ENCODE peak calls at places on chromosomes 4 and X, in six cellular contexts. L is SK-N-SH, R is IMR-90, D is aorta, Z is K562, S is neuronal stem cell. B is an unnamed sample. For H3K36me3, the result is how much of the 10 kb centered on the place peaks cover.

GRCh38 chr4:86939737-86940141 is 4.9 kb downstream of the AFF1 start:
- DNase-seq in S (no peak), D (no peak), R (no peak), L (no peak), Z (no peak), B (no peak)

GRCh38 chr4:117610706-117611308 is 423.5 kb upstream of the NDST3 start:
- DNase-seq in D (no peak), S (no peak), R (no peak), L (no peak), Z (no peak), B (no peak)

GRCh38 chrX:39445336-39445735 is 644.1 kb downstream of the MID1IP1 start:
- DNase-seq in Z (peak), S (no peak), R (no peak), L (no peak), D (no peak), B (no peak)

GRCh38 chrX:49876750-49877149 is 2.5 kb upstream of the USP27X start:
- DNase-seq in R (peak), Z (peak), D (no peak), L (peak), S (no peak), B (no peak)

GRCh38 chr4:143352052-143352451 is 15.4 kb downstream of the GAB1 start:
- DNase-seq in L (peak), R (no peak), D (no peak), S (no peak), Z (no peak), B (no peak)

GRCh38 chr4:101833455-101833854 is 42.9 kb downstream of the BANK1 start:
- DNase-seq in L (no peak), S (no peak), D (no peak), Z (no peak), R (no peak), B (no peak)

GRCh38 chrX:54799046-54799445 is 991 bp upstream of the ITIH6 start:
- DNase-seq in R (no peak), S (no peak), D (no peak), L (no peak), Z (no peak), B (no peak)

GRCh38 chrX:23509256-23509655 is 158.0 kb upstream of the PRDX4 start:
- DNase-seq in Z (no peak), L (no peak), R (no peak), S (no peak), D (no peak), B (no peak)

GRCh38 chr4:67700119-67700873 is 659 bp downstream of the UBA6 start:
- DNase-seq in Z (no peak), L (peak), R (peak), S (no peak), D (no peak), B (no peak)

GRCh38 chr4:24991015-24991414 is 39.7 kb downstream of the LGI2 start:
- DNase-seq in Z (no peak), R (peak), D (no peak), S (no peak), L (no peak), B (no peak)

GRCh38 chr4:53854991-53855885 is 209.2 kb downstream of the CHIC2 start:
- DNase-seq in S (no peak), L (no peak), D (no peak), R (peak), Z (no peak), B (no peak)

GRCh38 chrX:136806891-136807410 is 26.2 kb upstream of the ARHGEF6 start:
- DNase-seq in S (no peak), L (no peak), R (no peak), Z (no peak), D (no peak), B (no peak)

GRCh38 chr4:89724716-89725115 is 112.2 kb downstream of the SNCA start:
- DNase-seq in D (no peak), S (no peak), L (no peak), R (peak), Z (no peak), B (no peak)

GRCh38 chrX:19448077-19448476 is 67.2 kb downstream of the MAP3K15 start:
- DNase-seq in R (no peak), Z (no peak), L (no peak), D (no peak), S (no peak), B (no peak)

GRCh38 chr4:85431156-85431555 is 43.8 kb upstream of the ARHGAP24 start:
- DNase-seq in L (no peak), S (no peak), D (no peak), Z (no peak), R (no peak), B (no peak)

GRCh38 chr4:151727365-151727764 is 33.4 kb downstream of the GATB start:
- DNase-seq in Z (no peak), L (no peak), R (peak), D (no peak), S (no peak), B (no peak)

GRCh38 chr4:71537551-71538065 is 198.8 kb downstream of the SLC4A4 start:
- DNase-seq in D (no peak), L (no peak), Z (no peak), S (no peak), R (no peak), B (no peak)

GRCh38 chrX:41655101-41655500 is 33.7 kb upstream of the GPR34 start:
- DNase-seq in R (no peak), S (no peak), L (no peak), D (no peak), Z (no peak), B (no peak)
- H3K36me3 ChIP-seq in R (under half), S (under half), L (under half), D (under half), Z (under half), B (under half)

DNA sequence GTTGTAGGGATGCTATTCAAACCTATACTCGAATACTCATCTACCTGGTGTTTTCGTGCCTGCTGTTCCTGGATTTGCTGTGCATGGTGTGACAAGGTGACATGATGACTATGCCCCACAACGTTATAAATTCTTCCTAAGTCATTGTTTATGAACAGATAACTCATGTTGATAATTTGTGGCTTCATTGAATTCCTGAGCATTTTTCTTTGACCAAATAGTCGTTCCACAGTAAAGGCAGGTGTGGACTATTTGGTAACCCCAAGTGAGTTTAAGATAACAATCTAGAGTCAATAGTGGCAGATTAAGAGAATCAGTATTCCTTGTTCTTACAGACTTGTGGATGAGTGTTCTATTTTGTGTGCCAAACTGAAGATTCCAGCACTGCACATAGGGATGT is 59.9 kb downstream of the SNX25 start:
- DNase-seq in D (no peak), R (no peak), Z (no peak), S (no peak), L (no peak), B (no peak)
- H3K36me3 ChIP-seq in D (under half), R (under half), Z (under half), S (under half), L (under half), B (under half)

DNA sequence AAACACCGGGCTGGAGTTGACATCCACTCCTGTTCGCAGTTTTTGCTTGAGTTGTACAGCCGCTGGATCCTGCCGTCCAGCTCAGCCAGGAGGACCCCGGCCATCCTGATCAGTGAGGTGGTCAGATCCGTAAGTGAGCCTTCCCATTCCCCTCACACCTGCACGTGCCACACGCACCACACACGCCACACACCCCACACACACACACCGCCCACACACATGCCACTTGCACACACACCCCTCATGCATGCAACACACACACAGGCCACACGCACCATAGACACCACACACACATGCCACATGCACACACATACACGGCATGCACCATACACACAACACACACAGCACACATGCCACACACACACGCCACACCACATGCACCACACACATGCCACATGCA is 20.1 kb upstream of the MSANTD1 start:
- DNase-seq in Z (no peak), R (no peak), L (no peak), D (peak), S (no peak), B (no peak)
- H3K36me3 ChIP-seq in Z (half or more), R (half or more), L (under half), D (under half), S (half or more), B (under half)

GRCh38 chrX:47177079-47177478 is 16.6 kb upstream of the UBA1 start:
- DNase-seq in L (no peak), D (peak), R (no peak), Z (no peak), S (no peak), B (no peak)

GRCh38 chrX:47174846-47175587 is 18.6 kb upstream of the UBA1 start:
- DNase-seq in D (peak), S (no peak), Z (no peak), R (no peak), L (peak), B (no peak)

GRCh38 chrX:47174376-47174775 is 19.3 kb upstream of the UBA1 start:
- DNase-seq in D (peak), Z (no peak), R (no peak), L (peak), S (no peak), B (no peak)

GRCh38 chrX:47175588-47175980 is 18.0 kb upstream of the UBA1 start:
- DNase-seq in L (peak), Z (no peak), D (no peak), R (no peak), S (no peak), B (no peak)

GRCh38 chrX:47176101-47176740 is 17.4 kb upstream of the UBA1 start:
- DNase-seq in Z (no peak), R (no peak), S (no peak), D (peak), L (no peak), B (no peak)
- H3K36me3 ChIP-seq in Z (half or more), R (half or more), S (half or more), D (under half), L (under half), B (under half)

GRCh38 chr4:868421-868820 is 42.5 kb upstream of the CPLX1 start:
- DNase-seq in Z (no peak), S (no peak), R (no peak), D (no peak), L (no peak), B (no peak)
- H3K36me3 ChIP-seq in Z (half or more), S (half or more), R (half or more), D (under half), L (under half), B (under half)

B was measured in gastrocnemius medialis.